ENCODE peak calls at places on chromosome 5, in nine cellular contexts. One of them, this sample, is unnamed.

GRCh38 chr5:173334808-173335207 is 6.6 kb upstream of the STC2 start:
- DNase-seq in PC-3: peak
- DNase-seq in CD8-positive, alpha-beta T cell: no peak
- DNase-seq in neuronal stem cell: no peak
- DNase-seq in lung: no peak
- DNase-seq in breast epithelium: no peak
- DNase-seq in fibroblast of mammary gland: no peak
- DNase-seq in uterus: no peak
- DNase-seq in BJ: no peak
- DNase-seq in this sample: no peak

GRCh38 chr5:78675956-78676727 is 27.6 kb upstream of the LHFPL2 start:
- DNase-seq in neuronal stem cell: no peak
- DNase-seq in lung: no peak
- DNase-seq in uterus: no peak
- DNase-seq in fibroblast of mammary gland: no peak
- DNase-seq in breast epithelium: no peak
- DNase-seq in BJ: no peak
- DNase-seq in PC-3: no peak
- DNase-seq in CD8-positive, alpha-beta T cell: no peak
- DNase-seq in this sample: no peak

GRCh38 chr5:78566747-78567449 is 81.7 kb downstream of the LHFPL2 start:
- DNase-seq in CD8-positive, alpha-beta T cell: no peak
- DNase-seq in BJ: no peak
- DNase-seq in lung: no peak
- DNase-seq in neuronal stem cell: no peak
- DNase-seq in uterus: no peak
- DNase-seq in PC-3: peak
- DNase-seq in fibroblast of mammary gland: peak
- DNase-seq in breast epithelium: no peak
- DNase-seq in this sample: peak

GRCh38 chr5:111453290-111453689 is 59.0 kb downstream of the STARD4 start:
- DNase-seq in lung: no peak
- DNase-seq in breast epithelium: no peak
- DNase-seq in neuronal stem cell: no peak
- DNase-seq in BJ: no peak
- DNase-seq in PC-3: no peak
- DNase-seq in uterus: no peak
- DNase-seq in fibroblast of mammary gland: no peak
- DNase-seq in CD8-positive, alpha-beta T cell: no peak
- DNase-seq in this sample: peak

GRCh38 chr5:172380992-172381643 is 73.2 kb downstream of the SH3PXD2B start:
- DNase-seq in neuronal stem cell: no peak
- DNase-seq in fibroblast of mammary gland: peak
- DNase-seq in BJ: peak
- DNase-seq in lung: no peak
- DNase-seq in breast epithelium: peak
- DNase-seq in PC-3: peak
- DNase-seq in uterus: peak
- DNase-seq in CD8-positive, alpha-beta T cell: no peak
- DNase-seq in this sample: no peak

GRCh38 chr5:60972225-60972624 is 27.2 kb downstream of the NDUFAF2 start:
- DNase-seq in neuronal stem cell: no peak
- DNase-seq in uterus: no peak
- DNase-seq in BJ: no peak
- DNase-seq in fibroblast of mammary gland: no peak
- DNase-seq in CD8-positive, alpha-beta T cell: no peak
- DNase-seq in PC-3: no peak
- DNase-seq in breast epithelium: no peak
- DNase-seq in lung: no peak
- DNase-seq in this sample: peak

GRCh38 chr5:145968970-145969713 is 32.8 kb downstream of the SH3RF2 start:
- DNase-seq in neuronal stem cell: no peak
- DNase-seq in uterus: no peak
- DNase-seq in BJ: no peak
- DNase-seq in PC-3: no peak
- DNase-seq in fibroblast of mammary gland: no peak
- DNase-seq in lung: no peak
- DNase-seq in breast epithelium: no peak
- DNase-seq in CD8-positive, alpha-beta T cell: no peak
- DNase-seq in this sample: no peak

GRCh38 chr5:116237917-116238502 is 153.2 kb downstream of the COMMD10 start:
- DNase-seq in BJ: peak
- DNase-seq in CD8-positive, alpha-beta T cell: no peak
- DNase-seq in neuronal stem cell: no peak
- DNase-seq in uterus: no peak
- DNase-seq in breast epithelium: no peak
- DNase-seq in lung: no peak
- DNase-seq in fibroblast of mammary gland: peak
- DNase-seq in PC-3: peak
- DNase-seq in this sample: no peak

GRCh38 chr5:156505101-156505500 is 178.1 kb downstream of the SGCD start:
- DNase-seq in neuronal stem cell: no peak
- DNase-seq in uterus: no peak
- DNase-seq in lung: no peak
- DNase-seq in BJ: no peak
- DNase-seq in fibroblast of mammary gland: no peak
- DNase-seq in CD8-positive, alpha-beta T cell: no peak
- DNase-seq in PC-3: no peak
- DNase-seq in breast epithelium: no peak
- DNase-seq in this sample: no peak

GRCh38 chr5:94945656-94946055 is 327.2 kb downstream of the SLF1 start:
- DNase-seq in PC-3: no peak
- DNase-seq in lung: no peak
- DNase-seq in fibroblast of mammary gland: no peak
- DNase-seq in CD8-positive, alpha-beta T cell: no peak
- DNase-seq in neuronal stem cell: no peak
- DNase-seq in BJ: no peak
- DNase-seq in uterus: no peak
- DNase-seq in breast epithelium: no peak
- DNase-seq in this sample: no peak

GRCh38 chr5:174428895-174429294 is 295.5 kb upstream of the MSX2 start:
- DNase-seq in breast epithelium: no peak
- DNase-seq in BJ: no peak
- DNase-seq in neuronal stem cell: no peak
- DNase-seq in fibroblast of mammary gland: no peak
- DNase-seq in uterus: no peak
- DNase-seq in CD8-positive, alpha-beta T cell: no peak
- DNase-seq in lung: no peak
- DNase-seq in PC-3: no peak
- DNase-seq in this sample: no peak

GRCh38 chr5:149647334-149647733 is 66.0 kb downstream of the ARHGEF37 start:
- DNase-seq in neuronal stem cell: no peak
- DNase-seq in CD8-positive, alpha-beta T cell: no peak
- DNase-seq in BJ: no peak
- DNase-seq in breast epithelium: no peak
- DNase-seq in uterus: no peak
- DNase-seq in lung: no peak
- DNase-seq in fibroblast of mammary gland: no peak
- DNase-seq in PC-3: no peak
- DNase-seq in this sample: no peak

GRCh38 chr5:132653716-132654115 is 4.3 kb upstream of the IL13 start:
- DNase-seq in fibroblast of mammary gland: no peak
- DNase-seq in neuronal stem cell: no peak
- DNase-seq in CD8-positive, alpha-beta T cell: no peak
- DNase-seq in uterus: no peak
- DNase-seq in lung: no peak
- DNase-seq in BJ: no peak
- DNase-seq in breast epithelium: no peak
- DNase-seq in PC-3: no peak
- DNase-seq in this sample: no peak

GRCh38 chr5:94288937-94289336 is 329.5 kb downstream of the KIAA0825 start:
- DNase-seq in CD8-positive, alpha-beta T cell: no peak
- DNase-seq in lung: no peak
- DNase-seq in uterus: no peak
- DNase-seq in fibroblast of mammary gland: peak
- DNase-seq in breast epithelium: no peak
- DNase-seq in neuronal stem cell: no peak
- DNase-seq in PC-3: peak
- DNase-seq in BJ: peak
- DNase-seq in this sample: no peak

GRCh38 chr5:95715799-95716461 is 15.2 kb upstream of the RHOBTB3 start:
- DNase-seq in CD8-positive, alpha-beta T cell: no peak
- DNase-seq in lung: no peak
- DNase-seq in breast epithelium: no peak
- DNase-seq in PC-3: peak
- DNase-seq in fibroblast of mammary gland: peak
- DNase-seq in BJ: peak
- DNase-seq in neuronal stem cell: no peak
- DNase-seq in uterus: no peak
- DNase-seq in this sample: peak

GRCh38 chr5:102807878-102808502 is 52.9 kb downstream of the PAM start:
- DNase-seq in PC-3: no peak
- DNase-seq in CD8-positive, alpha-beta T cell: no peak
- DNase-seq in BJ: no peak
- DNase-seq in breast epithelium: no peak
- DNase-seq in lung: no peak
- DNase-seq in neuronal stem cell: peak
- DNase-seq in uterus: no peak
- DNase-seq in fibroblast of mammary gland: peak
- DNase-seq in this sample: no peak

GRCh38 chr5:88251048-88251711 is 17.5 kb downstream of the TMEM161B start:
- DNase-seq in lung: no peak
- DNase-seq in BJ: no peak
- DNase-seq in uterus: no peak
- DNase-seq in neuronal stem cell: no peak
- DNase-seq in fibroblast of mammary gland: peak
- DNase-seq in breast epithelium: no peak
- DNase-seq in CD8-positive, alpha-beta T cell: peak
- DNase-seq in PC-3: no peak
- DNase-seq in this sample: peak

GRCh38 chr5:150175536-150175935 is 9.0 kb downstream of the CDX1 start:
- DNase-seq in uterus: no peak
- DNase-seq in fibroblast of mammary gland: peak
- DNase-seq in lung: no peak
- DNase-seq in breast epithelium: no peak
- DNase-seq in neuronal stem cell: no peak
- DNase-seq in BJ: no peak
- DNase-seq in PC-3: peak
- DNase-seq in CD8-positive, alpha-beta T cell: no peak
- DNase-seq in this sample: no peak

GRCh38 chr5:54985301-54986268 is at the start of gene ESM1:
- DNase-seq in neuronal stem cell: no peak
- DNase-seq in fibroblast of mammary gland: peak
- DNase-seq in lung: no peak
- DNase-seq in CD8-positive, alpha-beta T cell: no peak
- DNase-seq in uterus: no peak
- DNase-seq in BJ: peak
- DNase-seq in breast epithelium: no peak
- DNase-seq in PC-3: peak
- DNase-seq in this sample: peak

DNA sequence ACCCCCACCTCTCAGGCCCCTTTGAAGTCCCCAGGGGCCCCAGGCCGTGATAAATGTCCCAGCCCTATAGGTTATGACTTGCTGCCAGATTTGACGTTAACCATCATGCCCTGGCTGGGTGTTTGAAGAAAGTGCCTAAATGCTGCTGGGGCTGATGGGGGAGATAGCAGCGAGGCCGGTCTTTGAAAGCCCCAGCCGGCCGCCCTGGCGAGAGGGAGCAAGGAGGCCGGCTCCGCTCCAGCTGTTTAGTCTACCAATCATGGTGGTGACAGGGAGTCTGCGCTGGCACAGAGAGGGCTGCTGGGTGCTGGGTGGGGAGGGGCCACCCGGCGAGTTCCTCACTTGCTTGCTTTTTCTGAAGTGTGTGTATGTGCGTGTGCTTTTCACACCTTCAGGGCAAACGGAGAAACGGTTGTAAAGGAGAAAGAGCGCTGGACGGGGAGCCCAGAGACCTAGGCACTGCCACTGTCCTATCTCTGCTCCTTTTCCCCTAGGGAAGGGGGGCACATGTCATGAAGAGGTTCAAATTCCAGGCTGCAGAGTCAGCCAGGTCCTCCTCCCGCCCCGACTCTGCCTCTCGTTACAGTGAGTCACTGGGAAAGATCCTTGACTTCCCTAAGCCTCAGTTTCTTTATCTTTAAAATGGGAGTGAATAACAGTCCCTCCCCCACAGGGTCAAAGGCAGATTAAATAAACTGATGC is 126.1 kb upstream of the HAND1 start:
- DNase-seq in uterus: no peak
- DNase-seq in CD8-positive, alpha-beta T cell: no peak
- DNase-seq in neuronal stem cell: no peak
- DNase-seq in breast epithelium: no peak
- DNase-seq in PC-3: peak
- DNase-seq in BJ: no peak
- DNase-seq in lung: peak
- DNase-seq in fibroblast of mammary gland: peak
- DNase-seq in this sample: no peak
- H3K4me3 ChIP-seq in uterus: no peak
- H3K4me3 ChIP-seq in CD8-positive, alpha-beta T cell: no peak
- H3K4me3 ChIP-seq in neuronal stem cell: no peak
- H3K4me3 ChIP-seq in breast epithelium: no peak
- H3K4me3 ChIP-seq in PC-3: no peak
- H3K4me3 ChIP-seq in BJ: no peak
- H3K4me3 ChIP-seq in lung: no peak
- H3K4me3 ChIP-seq in fibroblast of mammary gland: no peak
- H3K4me3 ChIP-seq in this sample: no peak

GRCh38 chr5:31273161-31273560 is 79.7 kb downstream of the CDH6 start:
- DNase-seq in neuronal stem cell: no peak
- DNase-seq in fibroblast of mammary gland: no peak
- DNase-seq in CD8-positive, alpha-beta T cell: no peak
- DNase-seq in breast epithelium: no peak
- DNase-seq in BJ: no peak
- DNase-seq in PC-3: no peak
- DNase-seq in lung: no peak
- DNase-seq in uterus: no peak
- DNase-seq in this sample: no peak
- H3K4me3 ChIP-seq in neuronal stem cell: no peak
- H3K4me3 ChIP-seq in fibroblast of mammary gland: no peak
- H3K4me3 ChIP-seq in CD8-positive, alpha-beta T cell: no peak
- H3K4me3 ChIP-seq in breast epithelium: no peak
- H3K4me3 ChIP-seq in BJ: no peak
- H3K4me3 ChIP-seq in PC-3: no peak
- H3K4me3 ChIP-seq in lung: no peak
- H3K4me3 ChIP-seq in uterus: no peak
- H3K4me3 ChIP-seq in this sample: no peak

GRCh38 chr5:124707516-124707915 is 38.9 kb downstream of the ZNF608 start:
- DNase-seq in neuronal stem cell: no peak
- DNase-seq in lung: no peak
- DNase-seq in PC-3: no peak
- DNase-seq in CD8-positive, alpha-beta T cell: no peak
- DNase-seq in uterus: no peak
- DNase-seq in BJ: no peak
- DNase-seq in fibroblast of mammary gland: no peak
- DNase-seq in breast epithelium: no peak
- DNase-seq in this sample: no peak
- H3K4me3 ChIP-seq in neuronal stem cell: no peak
- H3K4me3 ChIP-seq in lung: no peak
- H3K4me3 ChIP-seq in PC-3: no peak
- H3K4me3 ChIP-seq in CD8-positive, alpha-beta T cell: no peak
- H3K4me3 ChIP-seq in uterus: no peak
- H3K4me3 ChIP-seq in BJ: no peak
- H3K4me3 ChIP-seq in fibroblast of mammary gland: no peak
- H3K4me3 ChIP-seq in breast epithelium: no peak
- H3K4me3 ChIP-seq in this sample: no peak

DNA sequence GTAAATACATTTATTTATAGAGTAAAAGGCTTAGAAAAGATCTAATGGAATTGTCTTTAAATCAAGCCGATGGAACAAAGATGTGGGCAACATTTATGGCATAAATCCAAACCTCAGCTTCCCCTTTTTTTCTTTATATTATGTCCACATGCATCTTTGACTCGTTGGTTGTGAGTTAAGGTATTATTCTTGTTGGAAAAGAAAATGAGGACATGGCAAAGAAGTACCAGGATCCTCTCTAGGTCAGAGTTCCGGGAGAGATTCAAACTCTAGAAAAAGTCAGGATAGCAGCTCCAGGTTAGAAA is 500 bp upstream of the NME5 start:
- DNase-seq in PC-3: no peak
- DNase-seq in uterus: no peak
- DNase-seq in breast epithelium: no peak
- DNase-seq in fibroblast of mammary gland: no peak
- DNase-seq in BJ: no peak
- DNase-seq in lung: no peak
- DNase-seq in CD8-positive, alpha-beta T cell: no peak
- DNase-seq in neuronal stem cell: no peak
- DNase-seq in this sample: no peak
- H3K4me3 ChIP-seq in PC-3: no peak
- H3K4me3 ChIP-seq in uterus: no peak
- H3K4me3 ChIP-seq in breast epithelium: peak
- H3K4me3 ChIP-seq in fibroblast of mammary gland: no peak
- H3K4me3 ChIP-seq in BJ: no peak
- H3K4me3 ChIP-seq in lung: no peak
- H3K4me3 ChIP-seq in CD8-positive, alpha-beta T cell: no peak
- H3K4me3 ChIP-seq in neuronal stem cell: no peak
- H3K4me3 ChIP-seq in this sample: no peak

This sample was measured in mammary epithelial cell.